ENCODE peak calls at places on chromosomes 12 and 14, in eight cellular contexts. X is ovary, R is lower leg skin, L is MCF 10A, W is BE2C, G is brain microvascular endothelial cell, Q is fibroblast of the aortic adventitia, F is fibroblast of lung. M is an unnamed sample.

GRCh38 chr14:49972199-49972671 is 79.4 kb downstream of the ARF6 start:
- DNase-seq in X (no peak), R (peak), L (peak), W (no peak), G (no peak), Q (peak), F (peak), M (no peak)

GRCh38 chr12:93502802-93503623 is 35.7 kb downstream of the MRPL42 start:
- DNase-seq in X (no peak), R (no peak), L (peak), W (peak), G (peak), Q (peak), F (peak), M (peak)

GRCh38 chr12:114838480-114838879 is 154.5 kb upstream of the TBX3 start:
- DNase-seq in X (no peak), R (no peak), L (no peak), W (no peak), G (no peak), Q (no peak), F (no peak), M (no peak)

GRCh38 chr12:89919241-89919906 is 210.7 kb upstream of the ATP2B1 start:
- DNase-seq in X (no peak), R (no peak), L (no peak), W (no peak), G (no peak), Q (no peak), F (no peak), M (no peak)

GRCh38 chr12:13093191-13093849 is 10.1 kb downstream of the GSG1 start:
- DNase-seq in X (no peak), R (no peak), L (no peak), W (no peak), G (no peak), Q (peak), F (peak), M (no peak)

GRCh38 chr12:128783129-128783574 is 40.6 kb downstream of the SLC15A4 start:
- DNase-seq in X (no peak), R (no peak), L (peak), W (no peak), G (peak), Q (peak), F (peak), M (peak)

GRCh38 chr14:71212683-71213107 is 305.4 kb downstream of the PCNX1 start:
- DNase-seq in X (no peak), R (peak), L (no peak), W (no peak), G (no peak), Q (no peak), F (no peak), M (peak)

GRCh38 chr14:95862243-95862642 is 14.4 kb upstream of the TUNAR start:
- DNase-seq in X (no peak), R (no peak), L (peak), W (no peak), G (peak), Q (no peak), F (peak), M (no peak)

GRCh38 chr12:232731-233614 is 19.0 kb upstream of the SLC6A12 start:
- DNase-seq in X (no peak), R (peak), L (no peak), W (no peak), G (no peak), Q (no peak), F (no peak), M (no peak)

GRCh38 chr12:99043319-99043914 is 398.3 kb downstream of the APAF1 start:
- DNase-seq in X (peak), R (no peak), L (peak), W (peak), G (peak), Q (peak), F (peak), M (peak)

GRCh38 chr12:41917827-41918445 is 226.7 kb downstream of the GXYLT1 start:
- DNase-seq in X (no peak), R (no peak), L (peak), W (no peak), G (peak), Q (no peak), F (peak), M (no peak)

GRCh38 chr12:87469295-87469694 is 559.9 kb downstream of the C12orf50 start:
- DNase-seq in X (no peak), R (no peak), L (peak), W (no peak), G (peak), Q (peak), F (peak), M (no peak)

GRCh38 chr12:115464008-115464672 is 780.2 kb upstream of the TBX3 start:
- DNase-seq in X (no peak), R (no peak), L (no peak), W (no peak), G (no peak), Q (no peak), F (no peak), M (no peak)

GRCh38 chr14:23114669-23115491 is 4.2 kb downstream of the CEBPE start:
- DNase-seq in X (no peak), R (peak), L (peak), W (no peak), G (peak), Q (peak), F (peak), M (no peak)

GRCh38 chr12:3216726-3217682 is 139.8 kb downstream of the TSPAN9 start:
- DNase-seq in X (no peak), R (no peak), L (peak), W (no peak), G (peak), Q (peak), F (peak), M (no peak)

GRCh38 chr12:53231859-53232640 is at the start of gene RARG:
- DNase-seq in X (peak), R (peak), L (peak), W (peak), G (no peak), Q (peak), F (peak), M (peak)

GRCh38 chr14:21768116-21768874 is 94.7 kb upstream of the OR4E1 start:
- DNase-seq in X (no peak), R (no peak), L (peak), W (no peak), G (peak), Q (no peak), F (no peak), M (peak)

GRCh38 chr12:26976687-26977086 is 37.5 kb downstream of the TM7SF3 start:
- DNase-seq in X (no peak), R (no peak), L (no peak), W (no peak), G (no peak), Q (no peak), F (no peak), M (no peak)

GRCh38 chr12:22480016-22480415 is 64.3 kb downstream of the C2CD5 start:
- DNase-seq in X (no peak), R (no peak), L (no peak), W (no peak), G (no peak), Q (no peak), F (no peak), M (no peak)

GRCh38 chr12:8541591-8541990 is 886 bp upstream of the CLEC4E start:
- DNase-seq in X (no peak), R (no peak), L (no peak), W (no peak), G (no peak), Q (no peak), F (no peak), M (peak)

GRCh38 chr14:87830443-87831096 is 162.4 kb downstream of the GALC start:
- DNase-seq in X (no peak), R (no peak), L (no peak), W (no peak), G (no peak), Q (no peak), F (no peak), M (no peak)

GRCh38 chr14:100748944-100749343 is 22.3 kb downstream of the DLK1 start:
- DNase-seq in X (no peak), R (peak), L (no peak), W (no peak), G (no peak), Q (no peak), F (no peak), M (no peak)

GRCh38 chr12:126747530-126748149 is 1519.3 kb upstream of the TMEM132C start:
- DNase-seq in X (no peak), R (no peak), L (peak), W (no peak), G (peak), Q (peak), F (peak), M (peak)

GRCh38 chr12:131415781-131416180 is 295.1 kb upstream of the SFSWAP start:
- DNase-seq in X (no peak), R (no peak), L (peak), W (peak), G (no peak), Q (no peak), F (no peak), M (peak)

GRCh38 chr12:56257491-56258067 is 605 bp downstream of the ANKRD52 start:
- DNase-seq in X (no peak), R (peak), L (peak), W (peak), G (no peak), Q (peak), F (peak), M (peak)

GRCh38 chr12:26651566-26652188 is 181.3 kb downstream of the ITPR2 start:
- DNase-seq in X (no peak), R (no peak), L (peak), W (peak), G (peak), Q (peak), F (peak), M (peak)

GRCh38 chr14:77113644-77114043 is 15.6 kb downstream of the CIPC start:
- DNase-seq in X (no peak), R (peak), L (no peak), W (no peak), G (no peak), Q (no peak), F (no peak), M (no peak)

GRCh38 chr12:115149685-115150378 is 465.9 kb upstream of the TBX3 start:
- DNase-seq in X (no peak), R (no peak), L (peak), W (no peak), G (peak), Q (peak), F (peak), M (no peak)

GRCh38 chr12:66684222-66684621 is 5.3 kb upstream of the GRIP1 start:
- DNase-seq in X (no peak), R (no peak), L (no peak), W (no peak), G (no peak), Q (no peak), F (no peak), M (no peak)

GRCh38 chr14:66383271-66383670 is 102.9 kb upstream of the CCDC196 start:
- DNase-seq in X (no peak), R (no peak), L (no peak), W (no peak), G (no peak), Q (no peak), F (no peak), M (no peak)

GRCh38 chr12:28966049-28966778 is 182.9 kb upstream of the FAR2 start:
- DNase-seq in X (peak), R (no peak), L (peak), W (no peak), G (no peak), Q (peak), F (peak), M (no peak)

GRCh38 chr12:28961948-28962384 is 187.1 kb upstream of the FAR2 start:
- DNase-seq in X (no peak), R (no peak), L (no peak), W (no peak), G (no peak), Q (peak), F (peak), M (no peak)

GRCh38 chr12:28958553-28959195 is 190.4 kb upstream of the FAR2 start:
- DNase-seq in X (no peak), R (no peak), L (peak), W (no peak), G (peak), Q (peak), F (peak), M (no peak)

GRCh38 chr12:28967426-28967825 is 181.7 kb upstream of the FAR2 start:
- DNase-seq in X (no peak), R (no peak), L (no peak), W (no peak), G (no peak), Q (no peak), F (no peak), M (no peak)

DNA sequence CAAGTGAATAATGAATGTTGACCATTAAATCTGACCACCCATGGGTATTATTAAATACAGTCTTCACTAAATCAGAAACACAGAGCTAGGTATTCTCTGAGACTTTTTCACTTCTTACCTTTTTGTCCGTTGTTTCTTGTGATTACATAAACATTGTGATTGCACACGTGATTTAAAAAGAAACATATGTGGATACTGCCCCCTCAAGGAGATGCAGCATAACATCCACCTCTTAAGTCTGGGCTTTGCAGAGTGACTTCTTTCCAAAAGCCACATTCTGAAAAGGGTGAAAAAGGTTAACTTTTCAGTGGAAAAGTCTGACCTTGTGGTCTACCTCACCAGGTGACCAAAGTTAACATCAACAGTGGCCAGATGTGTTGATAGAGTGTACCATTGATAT is 185.5 kb upstream of the FAR2 start:
- DNase-seq in X (no peak), R (no peak), L (peak), W (no peak), G (no peak), Q (peak), F (peak), M (no peak)
- TF ChIP-seq CTCF in X (no peak), R (no peak), L (peak), W (peak), G (peak), Q (peak), F (peak), M (peak)

GRCh38 chr12:58575281-58575680 is 345.0 kb downstream of the LRIG3 start:
- DNase-seq in X (no peak), R (no peak), L (no peak), W (no peak), G (peak), Q (peak), F (peak), M (no peak)
- TF ChIP-seq CTCF in X (no peak), R (no peak), L (no peak), W (no peak), G (no peak), Q (no peak), F (no peak), M (no peak)

DNA sequence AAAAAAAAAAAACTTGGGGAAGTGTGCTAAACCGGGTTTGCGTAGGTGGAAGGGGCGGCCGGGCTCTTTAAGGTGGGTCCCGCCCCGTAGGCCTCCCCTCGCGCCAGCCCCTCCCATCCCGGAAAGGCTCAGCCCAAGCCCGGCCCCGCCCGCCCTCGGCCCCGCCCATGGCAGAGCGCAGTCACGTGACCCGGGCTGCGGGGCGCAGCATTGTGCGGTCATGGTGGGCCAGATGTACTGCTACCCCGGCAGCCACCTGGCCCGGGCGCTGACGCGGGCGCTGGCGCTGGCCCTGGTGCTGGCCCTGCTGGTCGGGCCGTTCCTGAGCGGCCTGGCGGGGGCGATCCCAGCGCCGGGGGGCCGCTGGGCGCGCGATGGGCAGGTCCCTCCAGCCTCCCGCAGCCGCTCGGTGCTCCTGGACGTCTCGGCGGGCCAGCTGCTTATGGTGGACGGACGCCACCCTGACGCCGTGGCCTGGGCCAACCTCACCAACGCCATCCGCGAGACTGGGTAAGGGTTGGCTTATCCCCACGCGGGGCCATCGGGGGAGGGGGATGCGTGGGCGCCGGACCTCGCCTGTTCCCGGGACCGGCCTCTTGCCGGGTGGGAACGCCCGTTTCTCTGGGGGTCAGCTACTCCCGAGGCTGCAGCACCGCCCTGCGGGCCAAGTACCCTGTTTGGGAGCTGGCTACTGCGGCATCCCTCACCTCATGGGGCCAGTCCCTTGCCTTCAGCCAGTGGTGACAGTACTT is at the start of gene PLBD2:
- DNase-seq in X (peak), R (peak), L (peak), W (peak), G (peak), Q (peak), F (peak), M (peak)
- TF ChIP-seq CTCF in X (no peak), R (no peak), L (no peak), W (no peak), G (peak), Q (peak), F (no peak), M (no peak)

GRCh38 chr12:121849660-121850059 is 9.0 kb downstream of the HPD start:
- DNase-seq in X (no peak), R (no peak), L (no peak), W (no peak), G (no peak), Q (no peak), F (no peak), M (no peak)
- TF ChIP-seq CTCF in X (no peak), R (no peak), L (no peak), W (no peak), G (no peak), Q (no peak), F (no peak), M (no peak)

GRCh38 chr14:26982071-26982470 is 384.2 kb upstream of the NOVA1 start:
- DNase-seq in X (no peak), R (no peak), L (no peak), W (no peak), G (no peak), Q (no peak), F (no peak), M (no peak)

GRCh38 chr14:26987734-26988363 is 390.0 kb upstream of the NOVA1 start:
- DNase-seq in X (no peak), R (no peak), L (no peak), W (no peak), G (no peak), Q (no peak), F (no peak), M (no peak)

GRCh38 chr14:26984318-26985177 is 386.7 kb upstream of the NOVA1 start:
- DNase-seq in X (peak), R (no peak), L (peak), W (peak), G (peak), Q (peak), F (peak), M (peak)
- TF ChIP-seq CTCF in X (no peak), R (no peak), L (peak), W (peak), G (peak), Q (peak), F (peak), M (no peak)